ENCODE peak calls at places on chromosomes 16 and 17, in ten cellular contexts. N, Y, K, P, E, O, F, X, Z and V are unnamed samples. For H3K4me1, the result is how much of the 10 kb centered on the place peaks cover.

GRCh38 chr17:63039342-63039741 is 73.3 kb downstream of the TANC2 start:
- DNase-seq in X (no peak), O (no peak), N (peak), F (no peak), Z (no peak), P (no peak), Y (no peak), K (no peak), E (peak), V (no peak)

GRCh38 chr16:16021988-16022682 is 72.7 kb downstream of the ABCC1 start:
- DNase-seq in Z (peak), F (peak), P (peak), O (no peak), K (peak), N (peak), X (peak), E (peak), Y (no peak), V (peak)

GRCh38 chr17:80113033-80113484 is 11.7 kb downstream of the GAA start:
- DNase-seq in Y (peak), X (no peak), K (no peak), N (no peak), P (no peak), O (no peak), F (no peak), Z (no peak), E (no peak), V (no peak)

GRCh38 chr16:29926675-29927522 is 873 bp upstream of the KCTD13 start:
- DNase-seq in Z (no peak), F (no peak), X (no peak), E (no peak), N (peak), O (no peak), P (peak), K (peak), Y (peak), V (peak)

GRCh38 chr16:58249388-58249779 is 45.4 kb downstream of the PRSS54 start:
- DNase-seq in O (no peak), Z (no peak), F (peak), X (no peak), E (no peak), Y (no peak), P (no peak), K (no peak), N (no peak), V (no peak)

GRCh38 chr16:60414617-60415016 is 1621.6 kb downstream of the CDH8 start:
- DNase-seq in F (no peak), N (no peak), E (no peak), P (no peak), K (no peak), Y (peak), X (no peak), Z (peak), O (no peak), V (no peak)

GRCh38 chr17:17740627-17741237 is 59.5 kb downstream of the RAI1 start:
- DNase-seq in O (peak), F (no peak), X (no peak), P (no peak), E (no peak), Z (no peak), Y (no peak), K (no peak), N (no peak), V (peak)

GRCh38 chr17:75876938-75877751 is 1.2 kb downstream of the TRIM47 start:
- DNase-seq in Y (peak), O (peak), X (peak), N (peak), Z (peak), K (peak), E (peak), F (peak), P (peak), V (peak)

GRCh38 chr17:81153340-81153803 is 11.9 kb upstream of the PVALEF start:
- DNase-seq in F (no peak), P (peak), O (no peak), K (no peak), Z (no peak), Y (no peak), X (no peak), E (no peak), N (no peak), V (no peak)

GRCh38 chr17:43759836-43760235 is 1.2 kb upstream of the SOST start:
- DNase-seq in F (peak), Z (no peak), O (no peak), K (no peak), Y (no peak), P (no peak), X (no peak), E (no peak), N (no peak), V (no peak)

DNA sequence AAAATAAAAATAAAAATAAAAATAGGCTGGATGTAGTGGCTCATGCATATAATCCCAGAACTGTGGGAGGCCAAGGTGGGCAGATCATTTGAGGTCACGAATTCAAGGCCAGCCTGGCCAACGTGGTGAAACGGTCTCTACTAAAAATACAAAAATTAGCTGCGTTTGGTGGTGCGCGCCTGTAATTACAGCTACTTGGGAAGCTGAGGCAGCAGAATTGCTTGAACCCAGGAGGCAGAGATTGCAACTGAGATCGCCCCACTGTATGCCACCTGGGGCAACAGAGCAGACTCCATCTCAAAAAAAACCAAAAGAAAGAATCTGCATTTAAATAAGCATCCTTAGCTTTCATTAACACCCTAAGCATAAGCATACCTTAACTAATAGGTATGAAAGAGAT is 33.8 kb downstream of the YWHAE start:
- DNase-seq in Z (no peak), N (no peak), X (no peak), K (no peak), P (no peak), E (no peak), F (no peak), Y (peak), O (no peak), V (no peak)
- H3K4me1 ChIP-seq in Z (under half), N (half or more), X (under half), K (under half), P (under half), E (under half), F (under half), Y (under half), O (under half), V (under half)

GRCh38 chr17:59844884-59845594 is 47.7 kb downstream of the TUBD1 start:
- DNase-seq in P (no peak), Z (no peak), F (peak), K (no peak), N (peak), E (no peak), Y (no peak), X (no peak), O (no peak), V (no peak)
- H3K4me1 ChIP-seq in P (half or more), Z (under half), F (half or more), K (under half), N (half or more), E (under half), Y (under half), X (half or more), O (under half), V (under half)

GRCh38 chr17:36948717-36949460 is at the start of gene AATF:
- DNase-seq in E (peak), O (peak), N (peak), F (peak), Z (peak), Y (peak), K (peak), P (peak), X (peak), V (peak)
- H3K4me1 ChIP-seq in E (under half), O (under half), N (under half), F (under half), Z (under half), Y (half or more), K (under half), P (under half), X (under half), V (under half)

GRCh38 chr17:28937044-28937729 is 14.1 kb downstream of the PHF12 start:
- DNase-seq in Y (peak), E (no peak), X (no peak), P (peak), F (peak), O (no peak), N (no peak), Z (no peak), K (no peak), V (no peak)
- H3K4me1 ChIP-seq in Y (half or more), E (under half), X (under half), P (half or more), F (under half), O (under half), N (under half), Z (half or more), K (under half), V (under half)

DNA sequence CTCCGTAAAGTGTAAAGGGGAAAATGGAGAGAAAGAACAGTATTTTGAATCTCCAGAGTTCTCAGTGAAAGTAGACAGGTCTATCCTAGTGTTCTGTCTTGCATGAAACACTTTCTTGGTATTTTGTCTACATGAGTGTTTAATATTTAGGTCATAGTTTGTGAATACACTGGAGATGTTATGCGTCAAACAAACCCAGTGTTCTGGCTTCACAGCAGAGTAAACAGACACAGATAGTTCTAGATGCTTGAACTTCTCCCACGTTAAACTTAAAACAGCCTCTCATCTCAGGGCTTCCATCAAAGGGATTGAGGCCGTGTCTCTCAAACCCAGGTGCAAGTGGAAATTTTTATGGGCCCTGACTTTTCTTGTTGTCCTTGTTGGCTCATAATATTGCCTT is 48.3 kb downstream of the RBFOX1 start:
- DNase-seq in P (no peak), X (no peak), Y (no peak), Z (no peak), O (no peak), F (no peak), K (no peak), E (no peak), N (no peak), V (no peak)
- H3K4me1 ChIP-seq in P (under half), X (under half), Y (under half), Z (under half), O (under half), F (under half), K (under half), E (under half), N (under half), V (under half)

GRCh38 chr16:89960966-89961365 is 12.4 kb downstream of the DEF8 start:
- DNase-seq in N (no peak), F (no peak), P (peak), Z (no peak), X (no peak), Y (no peak), K (no peak), O (no peak), E (no peak), V (no peak)
- H3K4me1 ChIP-seq in N (under half), F (under half), P (under half), Z (under half), X (under half), Y (under half), K (under half), O (under half), E (under half), V (under half)

GRCh38 chr17:7548585-7549400 is at the start of gene TNFSF12:
- DNase-seq in N (peak), O (peak), E (peak), Y (peak), K (peak), X (peak), F (no peak), P (peak), Z (peak), V (peak)
- H3K4me1 ChIP-seq in N (under half), O (under half), E (under half), Y (under half), K (under half), X (under half), F (under half), P (under half), Z (under half), V (under half)

GRCh38 chr17:45976755-45977505 is 22.1 kb upstream of the STH start:
- DNase-seq in K (no peak), X (no peak), N (no peak), F (peak), O (no peak), Z (no peak), E (no peak), P (no peak), Y (no peak), V (no peak)
- H3K4me1 ChIP-seq in K (under half), X (under half), N (under half), F (under half), O (under half), Z (under half), E (under half), P (under half), Y (under half), V (under half)

GRCh38 chr17:50848039-50848438 is 12.7 kb downstream of the WFIKKN2 start:
- DNase-seq in Z (no peak), O (no peak), K (no peak), P (no peak), N (no peak), X (no peak), Y (no peak), E (no peak), F (no peak), V (no peak)

GRCh38 chr17:50848691-50849090 is 13.3 kb downstream of the WFIKKN2 start:
- DNase-seq in P (no peak), K (no peak), O (no peak), E (no peak), Y (no peak), Z (no peak), N (no peak), X (no peak), F (no peak), V (no peak)

GRCh38 chr17:50845260-50846147 is 10.1 kb downstream of the WFIKKN2 start:
- DNase-seq in K (no peak), F (peak), N (no peak), E (no peak), X (no peak), O (no peak), Z (no peak), Y (no peak), P (no peak), V (no peak)

GRCh38 chr17:50850640-50851039 is 15.3 kb downstream of the WFIKKN2 start:
- DNase-seq in Y (no peak), K (no peak), X (peak), N (no peak), F (no peak), E (no peak), Z (no peak), O (no peak), P (no peak), V (no peak)

GRCh38 chr17:50847566-50847965 is 12.2 kb downstream of the WFIKKN2 start:
- DNase-seq in Y (no peak), K (no peak), Z (no peak), P (no peak), X (no peak), O (no peak), F (peak), E (no peak), N (no peak), V (no peak)
- H3K4me1 ChIP-seq in Y (under half), K (under half), Z (under half), P (under half), X (under half), O (under half), F (under half), E (under half), N (under half), V (under half)

GRCh38 chr17:39097537-39097936 is 53.9 kb downstream of the PLXDC1 start:
- DNase-seq in F (no peak), P (no peak), Y (no peak), E (no peak), X (no peak), O (no peak), Z (no peak), K (no peak), N (no peak), V (no peak)
- H3K4me1 ChIP-seq in F (under half), P (under half), Y (under half), E (under half), X (under half), O (under half), Z (under half), K (under half), N (under half), V (under half)